ENCODE peak calls at places on chromosomes 12 and 14, in eight cellular contexts. One of them, this sample, is unnamed.

GRCh38 chr14:100332797-100333196 is 9.7 kb downstream of the SLC25A47 start:
- DNase-seq in H1: no peak
- DNase-seq in A549: no peak
- DNase-seq in tibial nerve: no peak
- DNase-seq in astrocyte: no peak
- DNase-seq in MM.1S: no peak
- DNase-seq in AG04450: no peak
- DNase-seq in lower lobe of right lung: peak
- DNase-seq in this sample: no peak

GRCh38 chr14:28773917-28774691 is 7.5 kb downstream of the FOXG1 start:
- DNase-seq in H1: no peak
- DNase-seq in A549: no peak
- DNase-seq in tibial nerve: no peak
- DNase-seq in astrocyte: peak
- DNase-seq in MM.1S: no peak
- DNase-seq in AG04450: no peak
- DNase-seq in lower lobe of right lung: no peak
- DNase-seq in this sample: peak

GRCh38 chr12:91575631-91576030 is 393.0 kb upstream of the DCN start:
- DNase-seq in H1: no peak
- DNase-seq in A549: no peak
- DNase-seq in tibial nerve: no peak
- DNase-seq in astrocyte: no peak
- DNase-seq in MM.1S: no peak
- DNase-seq in AG04450: no peak
- DNase-seq in lower lobe of right lung: no peak
- DNase-seq in this sample: no peak

GRCh38 chr14:102078840-102079699 is 7.8 kb downstream of the HSP90AA1 start:
- DNase-seq in H1: no peak
- DNase-seq in A549: no peak
- DNase-seq in tibial nerve: no peak
- DNase-seq in astrocyte: no peak
- DNase-seq in MM.1S: no peak
- DNase-seq in AG04450: no peak
- DNase-seq in lower lobe of right lung: no peak
- DNase-seq in this sample: no peak

GRCh38 chr12:1540690-1541089 is 53.7 kb downstream of the FBXL14 start:
- DNase-seq in H1: no peak
- DNase-seq in A549: no peak
- DNase-seq in tibial nerve: no peak
- DNase-seq in astrocyte: peak
- DNase-seq in MM.1S: no peak
- DNase-seq in AG04450: no peak
- DNase-seq in lower lobe of right lung: no peak
- DNase-seq in this sample: no peak

GRCh38 chr12:113467514-113468364 is 3.9 kb downstream of the LHX5 start:
- DNase-seq in H1: no peak
- DNase-seq in A549: no peak
- DNase-seq in tibial nerve: no peak
- DNase-seq in astrocyte: no peak
- DNase-seq in MM.1S: no peak
- DNase-seq in AG04450: no peak
- DNase-seq in lower lobe of right lung: no peak
- DNase-seq in this sample: no peak

GRCh38 chr14:77653473-77653872 is 37.0 kb upstream of the SPTLC2 start:
- DNase-seq in H1: no peak
- DNase-seq in A549: no peak
- DNase-seq in tibial nerve: no peak
- DNase-seq in astrocyte: no peak
- DNase-seq in MM.1S: no peak
- DNase-seq in AG04450: no peak
- DNase-seq in lower lobe of right lung: no peak
- DNase-seq in this sample: no peak

GRCh38 chr12:125065021-125065752 is at the start of gene AACS:
- DNase-seq in H1: no peak
- DNase-seq in A549: peak
- DNase-seq in tibial nerve: peak
- DNase-seq in astrocyte: peak
- DNase-seq in MM.1S: peak
- DNase-seq in AG04450: peak
- DNase-seq in lower lobe of right lung: peak
- DNase-seq in this sample: peak

GRCh38 chr12:57452937-57453509 is 2.1 kb upstream of the INHBE start:
- DNase-seq in H1: no peak
- DNase-seq in A549: peak
- DNase-seq in tibial nerve: peak
- DNase-seq in astrocyte: peak
- DNase-seq in MM.1S: peak
- DNase-seq in AG04450: no peak
- DNase-seq in lower lobe of right lung: peak
- DNase-seq in this sample: peak

GRCh38 chr14:45434221-45434620 is 181.2 kb upstream of the MIS18BP1 start:
- DNase-seq in H1: no peak
- DNase-seq in A549: no peak
- DNase-seq in tibial nerve: no peak
- DNase-seq in astrocyte: no peak
- DNase-seq in MM.1S: no peak
- DNase-seq in AG04450: no peak
- DNase-seq in lower lobe of right lung: no peak
- DNase-seq in this sample: no peak

GRCh38 chr12:132501189-132501940 is 11.4 kb downstream of the FBRSL1 start:
- DNase-seq in H1: no peak
- DNase-seq in A549: no peak
- DNase-seq in tibial nerve: no peak
- DNase-seq in astrocyte: no peak
- DNase-seq in MM.1S: no peak
- DNase-seq in AG04450: no peak
- DNase-seq in lower lobe of right lung: no peak
- DNase-seq in this sample: no peak
- H3K27ac ChIP-seq in H1: no peak
- H3K27ac ChIP-seq in A549: no peak
- H3K27ac ChIP-seq in tibial nerve: peak
- H3K27ac ChIP-seq in astrocyte: no peak
- H3K27ac ChIP-seq in MM.1S: no peak
- H3K27ac ChIP-seq in AG04450: no peak
- H3K27ac ChIP-seq in lower lobe of right lung: no peak
- H3K27ac ChIP-seq in this sample: no peak

GRCh38 chr14:21539154-21539940 is 13.2 kb upstream of the SALL2 start:
- DNase-seq in H1: no peak
- DNase-seq in A549: no peak
- DNase-seq in tibial nerve: no peak
- DNase-seq in astrocyte: no peak
- DNase-seq in MM.1S: no peak
- DNase-seq in AG04450: no peak
- DNase-seq in lower lobe of right lung: no peak
- DNase-seq in this sample: no peak

GRCh38 chr14:21535545-21536394 is 9.6 kb upstream of the SALL2 start:
- DNase-seq in H1: no peak
- DNase-seq in A549: no peak
- DNase-seq in tibial nerve: no peak
- DNase-seq in astrocyte: no peak
- DNase-seq in MM.1S: no peak
- DNase-seq in AG04450: no peak
- DNase-seq in lower lobe of right lung: no peak
- DNase-seq in this sample: no peak

GRCh38 chr14:21534576-21534975 is 8.4 kb upstream of the SALL2 start:
- DNase-seq in H1: no peak
- DNase-seq in A549: no peak
- DNase-seq in tibial nerve: no peak
- DNase-seq in astrocyte: no peak
- DNase-seq in MM.1S: no peak
- DNase-seq in AG04450: no peak
- DNase-seq in lower lobe of right lung: no peak
- DNase-seq in this sample: no peak

GRCh38 chr14:21537088-21537424 is 10.9 kb upstream of the SALL2 start:
- DNase-seq in H1: no peak
- DNase-seq in A549: no peak
- DNase-seq in tibial nerve: no peak
- DNase-seq in astrocyte: no peak
- DNase-seq in MM.1S: no peak
- DNase-seq in AG04450: no peak
- DNase-seq in lower lobe of right lung: no peak
- DNase-seq in this sample: no peak

DNA sequence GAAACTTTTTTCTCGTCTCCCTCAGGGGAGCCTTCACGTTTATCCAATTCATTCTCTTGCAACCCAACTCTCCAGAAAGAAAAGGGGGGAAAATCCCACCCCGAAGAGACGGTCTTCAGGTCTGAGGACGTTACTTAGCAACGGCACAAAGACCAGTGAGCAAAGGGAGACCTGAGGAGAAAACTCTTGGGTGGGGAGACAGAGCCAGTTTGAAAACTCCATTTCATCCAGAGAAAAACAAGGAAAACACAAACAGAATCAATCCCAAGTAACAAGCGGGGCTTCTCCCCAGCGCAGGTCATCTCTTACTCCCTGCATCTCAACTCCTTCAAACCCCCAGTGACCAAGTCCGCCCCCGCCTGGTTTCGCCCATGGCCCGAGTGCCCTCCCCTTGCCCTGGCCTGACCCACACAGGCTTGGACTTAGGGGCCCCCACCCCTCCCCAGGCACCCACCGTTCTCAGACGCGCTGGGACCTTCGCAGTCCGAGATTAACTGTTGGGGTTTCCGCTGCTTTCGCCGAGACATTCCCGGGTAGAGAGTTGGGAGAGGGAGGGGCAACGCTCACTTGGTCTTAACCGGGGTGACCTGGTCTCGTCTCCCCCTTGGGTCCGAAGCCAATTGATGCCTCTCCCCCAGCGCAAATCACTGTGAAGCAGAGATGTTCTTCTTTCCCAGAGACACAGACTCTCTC is 10.4 kb upstream of the SALL2 start:
- DNase-seq in H1: no peak
- DNase-seq in A549: no peak
- DNase-seq in tibial nerve: no peak
- DNase-seq in astrocyte: no peak
- DNase-seq in MM.1S: no peak
- DNase-seq in AG04450: no peak
- DNase-seq in lower lobe of right lung: no peak
- DNase-seq in this sample: no peak
- H3K4me3 ChIP-seq in H1: peak
- H3K4me3 ChIP-seq in A549: no peak
- H3K4me3 ChIP-seq in tibial nerve: peak
- H3K4me3 ChIP-seq in astrocyte: peak
- H3K4me3 ChIP-seq in MM.1S: no peak
- H3K4me3 ChIP-seq in AG04450: peak
- H3K4me3 ChIP-seq in lower lobe of right lung: peak
- H3K4me3 ChIP-seq in this sample: peak

GRCh38 chr12:18261906-18262305 is 588 bp downstream of the PIK3C2G start:
- DNase-seq in H1: no peak
- DNase-seq in A549: no peak
- DNase-seq in tibial nerve: no peak
- DNase-seq in astrocyte: no peak
- DNase-seq in MM.1S: no peak
- DNase-seq in AG04450: no peak
- DNase-seq in lower lobe of right lung: no peak
- DNase-seq in this sample: no peak

GRCh38 chr12:18259906-18260682 is 1.2 kb upstream of the PIK3C2G start:
- DNase-seq in H1: no peak
- DNase-seq in A549: no peak
- DNase-seq in tibial nerve: no peak
- DNase-seq in astrocyte: no peak
- DNase-seq in MM.1S: no peak
- DNase-seq in AG04450: no peak
- DNase-seq in lower lobe of right lung: no peak
- DNase-seq in this sample: no peak

GRCh38 chr12:18264581-18265075 is 3.3 kb downstream of the PIK3C2G start:
- DNase-seq in H1: no peak
- DNase-seq in A549: no peak
- DNase-seq in tibial nerve: no peak
- DNase-seq in astrocyte: no peak
- DNase-seq in MM.1S: no peak
- DNase-seq in AG04450: no peak
- DNase-seq in lower lobe of right lung: no peak
- DNase-seq in this sample: no peak

GRCh38 chr12:18261273-18261672 is at the start of gene PIK3C2G:
- DNase-seq in H1: no peak
- DNase-seq in A549: no peak
- DNase-seq in tibial nerve: no peak
- DNase-seq in astrocyte: no peak
- DNase-seq in MM.1S: no peak
- DNase-seq in AG04450: no peak
- DNase-seq in lower lobe of right lung: no peak
- DNase-seq in this sample: no peak

DNA sequence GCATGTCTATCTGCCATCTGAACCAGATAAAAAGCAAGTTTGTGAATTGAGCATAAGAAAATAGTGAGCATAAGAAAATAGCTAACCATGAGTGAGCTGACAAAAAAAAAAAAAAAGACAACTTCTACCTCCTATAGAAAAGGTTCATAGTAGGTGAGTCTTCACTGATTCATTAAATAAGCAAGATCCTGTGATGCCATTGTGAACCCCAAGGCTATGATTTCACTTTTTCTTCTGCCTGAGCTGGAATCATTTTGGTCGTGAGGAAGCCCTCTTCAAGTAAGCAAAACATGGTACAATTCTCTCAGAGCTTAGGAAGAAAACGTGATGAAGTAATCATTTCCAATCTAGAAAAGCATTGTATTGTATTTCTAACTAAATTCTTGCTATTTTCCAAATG is 1.2 kb downstream of the PIK3C2G start:
- DNase-seq in H1: no peak
- DNase-seq in A549: no peak
- DNase-seq in tibial nerve: no peak
- DNase-seq in astrocyte: no peak
- DNase-seq in MM.1S: no peak
- DNase-seq in AG04450: no peak
- DNase-seq in lower lobe of right lung: no peak
- DNase-seq in this sample: no peak
- H3K27ac ChIP-seq in H1: no peak
- H3K27ac ChIP-seq in A549: no peak
- H3K27ac ChIP-seq in tibial nerve: no peak
- H3K27ac ChIP-seq in astrocyte: no peak
- H3K27ac ChIP-seq in MM.1S: no peak
- H3K27ac ChIP-seq in AG04450: no peak
- H3K27ac ChIP-seq in lower lobe of right lung: no peak
- H3K27ac ChIP-seq in this sample: no peak

GRCh38 chr12:152440-152839 is 61.5 kb downstream of the SLC6A12 start:
- DNase-seq in H1: no peak
- DNase-seq in A549: no peak
- DNase-seq in tibial nerve: no peak
- DNase-seq in astrocyte: no peak
- DNase-seq in MM.1S: no peak
- DNase-seq in AG04450: no peak
- DNase-seq in lower lobe of right lung: no peak
- DNase-seq in this sample: no peak

GRCh38 chr12:155006-155405 is 59.0 kb downstream of the SLC6A12 start:
- DNase-seq in H1: no peak
- DNase-seq in A549: no peak
- DNase-seq in tibial nerve: no peak
- DNase-seq in astrocyte: no peak
- DNase-seq in MM.1S: no peak
- DNase-seq in AG04450: no peak
- DNase-seq in lower lobe of right lung: no peak
- DNase-seq in this sample: no peak

GRCh38 chr12:154058-154457 is 59.9 kb downstream of the SLC6A12 start:
- DNase-seq in H1: no peak
- DNase-seq in A549: no peak
- DNase-seq in tibial nerve: no peak
- DNase-seq in astrocyte: no peak
- DNase-seq in MM.1S: no peak
- DNase-seq in AG04450: no peak
- DNase-seq in lower lobe of right lung: no peak
- DNase-seq in this sample: no peak

GRCh38 chr12:151579-151978 is 62.4 kb downstream of the SLC6A12 start:
- DNase-seq in H1: no peak
- DNase-seq in A549: no peak
- DNase-seq in tibial nerve: no peak
- DNase-seq in astrocyte: no peak
- DNase-seq in MM.1S: no peak
- DNase-seq in AG04450: no peak
- DNase-seq in lower lobe of right lung: no peak
- DNase-seq in this sample: no peak

GRCh38 chr12:153080-153746 is 60.7 kb downstream of the SLC6A12 start:
- DNase-seq in H1: peak
- DNase-seq in A549: peak
- DNase-seq in tibial nerve: no peak
- DNase-seq in astrocyte: peak
- DNase-seq in MM.1S: peak
- DNase-seq in AG04450: no peak
- DNase-seq in lower lobe of right lung: peak
- DNase-seq in this sample: no peak
- H3K4me3 ChIP-seq in H1: peak
- H3K4me3 ChIP-seq in A549: no peak
- H3K4me3 ChIP-seq in tibial nerve: no peak
- H3K4me3 ChIP-seq in astrocyte: no peak
- H3K4me3 ChIP-seq in MM.1S: no peak
- H3K4me3 ChIP-seq in AG04450: no peak
- H3K4me3 ChIP-seq in lower lobe of right lung: no peak
- H3K4me3 ChIP-seq in this sample: no peak